ENCODE peak calls at places on chromosomes 11 and 22, in five cellular contexts. W, P, R, Q and A are unnamed samples.

GRCh38 chr11:94134651-94135512 is 6.2 kb downstream of the PANX1 start:
- DNase-seq in W (no peak), P (peak; percentile 80), R (peak; percentile 96), Q (no peak), A (peak; percentile 78)

GRCh38 chr11:830295-831131 is 2.2 kb upstream of the CD151 start:
- DNase-seq in W (no peak), P (no peak), R (peak; percentile 51), Q (peak; percentile 95), A (no peak)

GRCh38 chr11:57335343-57336110 is at the start of gene SSRP1:
- DNase-seq in W (no peak), P (no peak), R (peak; percentile 82), Q (peak; percentile 93), A (peak; percentile 85)

GRCh38 chr11:80860632-80861031 is 1419.8 kb upstream of the TENM4 start:
- DNase-seq in W (no peak), P (no peak), R (peak; percentile 56), Q (no peak), A (no peak)

GRCh38 chr11:107702723-107703122 is 9.1 kb downstream of the SLN start:
- DNase-seq in W (no peak), P (no peak), R (no peak), Q (no peak), A (no peak)

GRCh38 chr11:106172389-106172991 is 95.0 kb downstream of the AASDHPPT start:
- DNase-seq in W (no peak), P (no peak), R (no peak), Q (no peak), A (no peak)

GRCh38 chr22:31932863-31933262 is 11.5 kb upstream of the YWHAH start:
- DNase-seq in W (no peak), P (no peak), R (no peak), Q (no peak), A (no peak)

GRCh38 chr11:111193924-111194490 is 51.5 kb upstream of the POU2AF2 start:
- DNase-seq in W (no peak), P (no peak), R (no peak), Q (no peak), A (no peak)

GRCh38 chr11:111598546-111598945 is 3.7 kb upstream of the SIK2 start:
- DNase-seq in W (no peak), P (peak; percentile 48), R (no peak), Q (no peak), A (no peak)

GRCh38 chr11:83087035-83087434 is 15.3 kb upstream of the RAB30 start:
- DNase-seq in W (no peak), P (no peak), R (no peak), Q (no peak), A (no peak)

GRCh38 chr22:40637181-40638150 is 947 bp upstream of the MRTFA start:
- DNase-seq in W (no peak), P (no peak), R (no peak), Q (peak; percentile 37), A (peak; percentile 39)

GRCh38 chr22:29343313-29343805 is 27.9 kb upstream of the RASL10A start:
- DNase-seq in W (no peak), P (no peak), R (no peak), Q (no peak), A (no peak)

GRCh38 chr22:43144949-43145348 is 1.8 kb upstream of the MCAT start:
- DNase-seq in W (no peak), P (no peak), R (no peak), Q (no peak), A (no peak)

GRCh38 chr11:35723493-35724284 is 61.1 kb downstream of the TRIM44 start:
- DNase-seq in W (no peak), P (no peak), R (no peak), Q (no peak), A (no peak)

GRCh38 chr11:78083036-78083435 is 3.4 kb upstream of the NDUFC2 start:
- DNase-seq in W (no peak), P (no peak), R (no peak), Q (no peak), A (no peak)

GRCh38 chr11:22193348-22194051 is 615 bp downstream of the ANO5 start:
- DNase-seq in W (peak; percentile 22), P (no peak), R (no peak), Q (peak; percentile 77), A (peak; percentile 55)

GRCh38 chr11:22828373-22828772 is 1.2 kb downstream of the SVIP start:
- DNase-seq in W (no peak), P (no peak), R (no peak), Q (no peak), A (no peak)

GRCh38 chr11:46837860-46838259 is 8.2 kb downstream of the CKAP5 start:
- DNase-seq in W (no peak), P (no peak), R (no peak), Q (no peak), A (no peak)

DNA sequence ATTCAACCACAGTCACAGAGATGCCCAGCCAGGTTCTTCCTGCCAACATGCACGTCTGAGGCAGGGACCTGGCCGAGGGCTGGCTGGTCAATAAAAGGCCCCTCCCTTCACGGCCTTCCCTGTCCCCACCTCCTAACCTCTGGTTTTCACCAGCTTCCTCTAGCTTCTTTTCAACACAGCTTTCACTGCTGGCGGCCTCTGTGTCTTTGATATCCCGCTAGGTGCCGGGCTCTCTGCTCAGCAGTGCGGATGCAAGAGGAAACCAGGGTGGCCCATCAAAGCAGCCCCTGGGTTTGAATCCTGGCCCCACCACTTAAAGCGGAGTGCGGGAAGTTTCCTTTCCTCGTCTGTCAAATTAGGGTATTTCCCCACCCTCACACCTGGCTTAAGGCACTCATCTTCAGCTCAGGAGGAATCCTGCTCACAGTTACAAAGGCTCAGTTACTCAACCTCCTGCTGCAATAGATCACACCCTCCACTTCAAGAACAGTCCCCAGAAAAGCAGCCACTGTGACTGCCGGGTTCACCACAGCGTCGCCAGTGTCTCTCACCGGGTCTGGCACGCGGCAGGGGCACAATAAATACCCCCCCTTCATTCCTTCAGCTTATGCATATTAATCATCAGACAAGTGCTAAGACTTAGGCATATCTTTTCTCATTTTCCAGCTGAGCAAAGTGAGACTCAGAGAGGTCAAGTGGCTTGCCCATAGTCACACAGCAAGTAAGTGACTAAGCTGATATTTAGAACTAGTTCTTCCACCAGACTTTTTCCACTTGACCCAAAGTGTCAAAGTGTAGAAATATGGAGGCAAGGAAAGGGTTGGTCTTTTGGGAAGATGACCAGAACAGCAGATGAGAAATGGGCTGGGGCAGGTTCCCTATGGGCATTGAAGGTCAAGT is 45.7 kb downstream of the TXN2 start:
- DNase-seq in W (no peak), P (no peak), R (no peak), Q (peak; percentile 61), A (no peak)
- H3K27ac ChIP-seq in W (no peak overlapping the region), P (no peak overlapping the region), R (no peak overlapping the region), Q (no peak overlapping the region), A (no peak overlapping the region)

GRCh38 chr22:48492371-48493320 is 1335.0 kb downstream of the BRD1 start:
- DNase-seq in W (no peak), P (peak; percentile 4), R (peak; percentile 79), Q (peak; percentile 79), A (peak; percentile 47)
- H3K4me3 ChIP-seq in W (no peak overlapping the region), P (no peak overlapping the region), R (no peak overlapping the region), Q (no peak overlapping the region), A (no peak overlapping the region)

DNA sequence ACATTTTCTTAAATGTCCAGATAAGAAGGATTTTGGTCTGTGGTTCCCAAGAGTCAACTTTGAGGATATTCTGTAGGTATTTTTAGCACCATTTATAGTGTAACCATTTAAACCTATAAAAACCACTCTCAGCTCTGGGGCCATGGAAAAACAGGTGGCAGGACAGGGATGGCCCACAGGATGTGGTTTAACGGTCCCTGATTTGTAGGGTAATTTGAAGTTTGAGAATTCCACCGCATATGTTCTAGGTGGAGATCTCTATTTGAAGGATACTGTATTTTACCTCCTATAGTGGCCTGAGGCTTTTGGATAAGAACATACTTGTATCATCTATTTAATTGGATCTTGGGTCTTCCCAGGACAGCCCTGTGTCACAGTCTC is 62.4 kb upstream of the IGLL5 start:
- DNase-seq in W (no peak), P (no peak), R (no peak), Q (no peak), A (no peak)
- H3K27ac ChIP-seq in W (no peak overlapping the region), P (no peak overlapping the region), R (no peak overlapping the region), Q (no peak overlapping the region), A (no peak overlapping the region)

GRCh38 chr11:33775832-33776231 is 1.5 kb upstream of the FBXO3 start:
- DNase-seq in W (no peak), P (no peak), R (no peak), Q (no peak), A (no peak)
- H3K4me3 ChIP-seq in W (no peak overlapping the region), P (no peak overlapping the region), R (no peak overlapping the region), Q (no peak overlapping the region), A (no peak overlapping the region)

DNA sequence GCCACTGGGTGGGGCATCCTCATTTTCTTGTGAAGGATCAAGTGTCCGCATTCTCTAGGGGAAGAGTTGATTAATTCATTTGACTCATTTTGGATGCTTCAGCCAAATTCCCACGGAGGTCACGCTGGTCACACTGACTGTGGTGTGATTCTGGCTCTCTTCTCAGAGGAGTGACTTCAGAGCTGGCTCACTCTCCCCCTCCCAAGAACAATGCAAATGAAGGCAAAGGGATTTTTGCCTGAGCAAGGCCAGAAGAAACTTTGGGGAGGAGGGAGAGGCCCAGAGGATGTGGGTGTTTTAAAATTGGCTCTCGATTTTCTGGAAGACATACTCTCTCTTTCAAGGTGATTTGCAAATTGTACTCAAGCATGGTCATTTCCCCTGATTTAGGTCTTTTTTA is 51.1 kb upstream of the LMO2 start:
- DNase-seq in W (no peak), P (no peak), R (peak; percentile 90), Q (no peak), A (peak; percentile 51)
- H3K27ac ChIP-seq in W (no peak overlapping the region), P (no peak overlapping the region), R (peak overlapping the region; percentile 94), Q (no peak overlapping the region), A (no peak overlapping the region)

GRCh38 chr11:119359365-119360229 is 13.1 kb upstream of the MFRP start:
- DNase-seq in W (no peak), P (no peak), R (no peak), Q (no peak), A (no peak)

GRCh38 chr11:119362741-119363080 is 16.2 kb upstream of the MFRP start:
- DNase-seq in W (no peak), P (no peak), R (no peak), Q (no peak), A (no peak)

GRCh38 chr11:119363081-119363861 is 16.8 kb upstream of the MFRP start:
- DNase-seq in W (no peak), P (no peak), R (no peak), Q (peak; percentile 40), A (peak; percentile 69)

GRCh38 chr11:119361961-119362725 is 15.6 kb upstream of the MFRP start:
- DNase-seq in W (no peak), P (no peak), R (no peak), Q (no peak), A (no peak)

DNA sequence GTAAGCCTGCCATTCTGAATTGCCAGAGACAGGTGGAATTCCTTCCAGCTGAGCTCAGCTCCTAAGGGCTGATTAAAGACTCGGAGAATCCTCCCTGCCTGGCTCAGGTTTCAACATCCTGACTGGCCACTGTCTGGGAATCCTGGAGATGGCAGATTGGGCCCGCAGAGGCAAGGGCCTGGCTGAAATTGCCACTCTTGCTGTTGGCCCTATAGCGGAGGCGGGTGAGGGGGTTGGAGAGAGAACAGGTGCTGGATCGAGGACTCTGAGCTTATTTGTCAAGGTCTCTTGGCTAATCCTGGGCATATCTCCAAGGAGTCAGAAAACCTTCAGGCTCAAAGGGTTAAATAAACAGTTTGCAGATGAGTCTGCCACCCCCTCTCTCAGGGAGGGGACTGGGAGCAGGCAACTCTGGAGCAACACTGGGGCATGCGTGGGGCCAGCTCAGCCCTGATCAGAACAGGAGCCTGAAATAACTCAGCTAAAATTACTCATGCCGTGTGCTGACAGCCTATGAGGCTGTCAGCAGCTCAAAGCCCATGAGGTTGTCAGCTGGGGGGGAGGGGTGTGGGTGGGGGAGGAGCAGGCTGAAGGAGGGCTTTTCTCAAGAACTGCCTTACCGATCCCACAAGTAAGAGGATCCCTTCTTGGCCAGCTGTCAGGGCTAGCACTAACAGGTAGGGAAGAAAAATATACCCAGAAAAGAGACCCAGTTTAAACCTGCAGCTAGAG is 14.7 kb upstream of the MFRP start:
- DNase-seq in W (no peak), P (peak; percentile 55), R (peak; percentile 70), Q (peak; percentile 88), A (peak; percentile 91)
- H3K4me3 ChIP-seq in W (no peak overlapping the region), P (no peak overlapping the region), R (no peak overlapping the region), Q (peak overlapping the region; percentile 45), A (peak overlapping the region; percentile 7)